ENCODE peak calls at places on chromosomes 7 and 10, in four cellular contexts. S is ureter, H is posterior cingulate gyrus, P is hippocampal formation. Q is an unnamed sample.

GRCh38 chr10:22849077-22849810 is 78.6 kb upstream of the ARMC3 start:
- DNase-seq in P (peak; percentile 97), S (peak; percentile 68), H (peak; percentile 97), Q (no peak)

GRCh38 chr7:130386876-130387275 is 6.6 kb downstream of the CPA1 start:
- DNase-seq in S (no peak), H (no peak), P (no peak), Q (no peak)

GRCh38 chr7:153100691-153101237 is 341.2 kb downstream of the ACTR3B start:
- DNase-seq in H (no peak), S (no peak), P (no peak), Q (no peak)

GRCh38 chr10:29063806-29064644 is 224.8 kb upstream of the LYZL1 start:
- DNase-seq in H (no peak), S (no peak), P (no peak), Q (no peak)

GRCh38 chr7:149817836-149818535 is 20.2 kb upstream of the ZNF862 start:
- DNase-seq in P (no peak), H (peak; percentile 77), S (no peak), Q (no peak)

GRCh38 chr7:149854611-149855367 is 16.6 kb downstream of the ZNF862 start:
- DNase-seq in H (no peak), P (no peak), S (peak; percentile 61), Q (no peak)

GRCh38 chr10:95308389-95309302 is 17.8 kb upstream of the PDLIM1 start:
- DNase-seq in P (no peak), S (peak; percentile 88), H (no peak), Q (no peak)

GRCh38 chr7:43554423-43554822 is 28.5 kb upstream of the STK17A start:
- DNase-seq in H (no peak), S (no peak), P (no peak), Q (no peak)

GRCh38 chr10:90481326-90481923 is 376.4 kb downstream of the HTR7 start:
- DNase-seq in S (no peak), P (no peak), H (no peak), Q (no peak)

GRCh38 chr7:88224596-88225275 is 4.9 kb upstream of the SRI start:
- DNase-seq in P (no peak), S (no peak), H (no peak), Q (no peak)

GRCh38 chr7:23622469-23622868 is 25.3 kb downstream of the CCDC126 start:
- DNase-seq in S (no peak), H (no peak), P (no peak), Q (no peak)

GRCh38 chr10:6203331-6204062 is 765 bp downstream of the PFKFB3 start:
- DNase-seq in H (no peak), P (peak; percentile 38), S (no peak), Q (no peak)

GRCh38 chr7:67463983-67464382 is 467.4 kb downstream of the TYW1 start:
- DNase-seq in H (no peak), S (no peak), P (no peak), Q (no peak)

GRCh38 chr10:119724630-119725549 is 960 bp upstream of the INPP5F start:
- DNase-seq in S (no peak), H (no peak), P (peak; percentile 55), Q (no peak)

GRCh38 chr7:30925117-30925516 is 13.5 kb downstream of the AQP1 start:
- DNase-seq in P (no peak), S (no peak), H (no peak), Q (peak; percentile 80)

GRCh38 chr10:132148261-132149251 is 38.2 kb upstream of the DPYSL4 start:
- DNase-seq in P (no peak), S (no peak), H (peak; percentile 83), Q (no peak)

GRCh38 chr7:20513341-20513740 is 102.1 kb upstream of the ABCB5 start:
- DNase-seq in P (no peak), H (no peak), S (no peak), Q (no peak)

GRCh38 chr7:134434701-134435100 is 24.2 kb downstream of the AKR1B1 start:
- DNase-seq in P (no peak), H (no peak), S (no peak), Q (peak; percentile 66)

GRCh38 chr7:66344166-66344565 is 139.0 kb downstream of the TPST1 start:
- DNase-seq in S (no peak), P (no peak), H (no peak), Q (no peak)

GRCh38 chr10:118057351-118057750 is 10.6 kb upstream of the RAB11FIP2 start:
- DNase-seq in P (no peak), H (no peak), S (no peak), Q (no peak)

Q was measured in osteocyte.